ENCODE peak calls at places on chromosomes 16 and 17, in ten cellular contexts. X is stomach, L is A549, N is SK-N-SH, O is heart left ventricle, U is OCI-LY7, I is H9, P is suprapubic skin, T is HFF-Myc, Y is progenitor cell of endocrine pancreas. V is an unnamed sample.

GRCh38 chr17:82985973-82986372 is 93.4 kb upstream of the METRNL start:
- DNase-seq in X (peak), L (no peak), N (peak), O (no peak), U (peak), I (peak), P (peak), T (peak), Y (no peak), V (no peak)

GRCh38 chr17:48611681-48612455 is 1.1 kb upstream of the HOXB7 start:
- DNase-seq in X (no peak), L (peak), N (no peak), O (no peak), U (peak), I (peak), P (no peak), T (no peak), Y (no peak), V (no peak)

GRCh38 chr17:50511058-50511457 is 2.8 kb downstream of the MYCBPAP start:
- DNase-seq in X (no peak), L (no peak), N (no peak), O (no peak), U (no peak), I (no peak), P (no peak), T (no peak), Y (no peak), V (no peak)

GRCh38 chr16:81684242-81684837 is 94.8 kb upstream of the PLCG2 start:
- DNase-seq in X (no peak), L (no peak), N (no peak), O (no peak), U (no peak), I (no peak), P (no peak), T (no peak), Y (no peak), V (no peak)

GRCh38 chr17:72576289-72576759 is 455.5 kb downstream of the SOX9 start:
- DNase-seq in X (no peak), L (no peak), N (no peak), O (no peak), U (no peak), I (peak), P (no peak), T (no peak), Y (no peak), V (no peak)

GRCh38 chr17:50175035-50175788 is 9.4 kb downstream of the SGCA start:
- DNase-seq in X (no peak), L (no peak), N (no peak), O (no peak), U (no peak), I (no peak), P (no peak), T (no peak), Y (no peak), V (peak)

GRCh38 chr16:2008009-2008526 is 1.6 kb downstream of the ZNF598 start:
- DNase-seq in X (no peak), L (no peak), N (no peak), O (peak), U (peak), I (no peak), P (peak), T (no peak), Y (no peak), V (no peak)

GRCh38 chr16:9528680-9529079 is 437.2 kb downstream of the HAPSTR1 start:
- DNase-seq in X (no peak), L (no peak), N (no peak), O (no peak), U (no peak), I (no peak), P (no peak), T (no peak), Y (no peak), V (no peak)

GRCh38 chr17:76383645-76384221 is 676 bp upstream of the SPHK1 start:
- DNase-seq in X (peak), L (peak), N (peak), O (peak), U (peak), I (peak), P (no peak), T (no peak), Y (peak), V (peak)

GRCh38 chr16:81908466-81909230 is 102.6 kb downstream of the SDR42E1 start:
- DNase-seq in X (no peak), L (no peak), N (no peak), O (no peak), U (no peak), I (no peak), P (no peak), T (no peak), Y (no peak), V (no peak)

GRCh38 chr16:85759631-85760419 is 8.9 kb upstream of the C16orf74 start:
- DNase-seq in X (peak), L (peak), N (no peak), O (no peak), U (peak), I (peak), P (no peak), T (no peak), Y (no peak), V (no peak)
- TF ChIP-seq CTCF in X (no peak), L (peak), N (peak), O (peak), U (peak), I (peak), P (peak), T (peak), Y (peak), V (peak)

GRCh38 chr16:57720142-57720575 is 15.4 kb upstream of the KATNB1 start:
- DNase-seq in X (peak), L (peak), N (peak), O (peak), U (peak), I (peak), P (no peak), T (peak), Y (peak), V (peak)

GRCh38 chr16:57723170-57723569 is 12.4 kb upstream of the KATNB1 start:
- DNase-seq in X (no peak), L (peak), N (no peak), O (no peak), U (no peak), I (peak), P (no peak), T (no peak), Y (no peak), V (peak)

GRCh38 chr16:57721356-57721755 is 14.2 kb upstream of the KATNB1 start:
- DNase-seq in X (no peak), L (no peak), N (no peak), O (no peak), U (no peak), I (no peak), P (no peak), T (no peak), Y (no peak), V (no peak)

GRCh38 chr16:57722651-57723050 is 12.9 kb upstream of the KATNB1 start:
- DNase-seq in X (no peak), L (no peak), N (no peak), O (no peak), U (no peak), I (no peak), P (no peak), T (no peak), Y (no peak), V (no peak)

DNA sequence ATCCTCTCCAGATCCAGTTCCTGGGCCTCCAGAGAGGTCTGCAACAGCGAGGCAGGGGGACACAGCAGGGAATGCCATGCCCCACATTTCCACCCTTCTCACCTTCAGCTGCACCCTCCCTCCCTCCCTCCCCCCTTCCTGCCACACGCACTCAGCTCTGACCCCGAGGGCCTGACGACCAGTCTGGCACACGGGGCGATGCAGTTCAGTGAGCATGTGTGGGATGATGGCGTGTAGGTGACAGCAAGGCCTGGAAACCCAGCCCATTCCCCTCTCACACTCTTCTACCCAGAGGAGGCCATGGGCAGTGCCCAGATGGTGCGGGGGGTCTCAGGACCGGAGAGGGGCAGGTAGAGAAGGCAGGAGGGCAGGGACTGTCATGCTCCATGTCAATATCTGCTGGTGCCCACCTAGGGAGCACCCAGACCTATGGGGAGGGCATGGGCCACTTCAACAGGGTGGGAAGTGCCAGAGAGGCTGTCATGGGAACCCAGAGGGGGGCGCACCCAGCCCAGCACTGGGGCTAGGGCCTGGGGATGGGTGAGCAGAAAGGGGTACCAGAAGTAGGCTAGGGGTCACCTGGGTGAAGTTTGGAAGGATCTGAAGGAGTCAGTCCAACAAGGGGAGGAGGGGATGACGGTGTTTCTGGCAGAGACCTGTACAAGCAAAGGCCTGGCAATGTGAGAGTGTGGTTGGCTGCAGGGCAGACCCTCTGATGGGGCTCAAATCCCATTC is 13.6 kb upstream of the KATNB1 start:
- DNase-seq in X (no peak), L (no peak), N (peak), O (no peak), U (no peak), I (no peak), P (no peak), T (no peak), Y (no peak), V (no peak)
- TF ChIP-seq CTCF in X (no peak), L (no peak), N (no peak), O (no peak), U (peak), I (peak), P (no peak), T (no peak), Y (no peak), V (no peak)

GRCh38 chr17:40883031-40883430 is 2.0 kb downstream of the KRT20 start:
- DNase-seq in X (no peak), L (no peak), N (no peak), O (no peak), U (no peak), I (no peak), P (no peak), T (no peak), Y (no peak), V (no peak)
- TF ChIP-seq CTCF in X (no peak), L (no peak), N (no peak), O (no peak), U (no peak), I (no peak), P (no peak), T (no peak), Y (no peak), V (no peak)

DNA sequence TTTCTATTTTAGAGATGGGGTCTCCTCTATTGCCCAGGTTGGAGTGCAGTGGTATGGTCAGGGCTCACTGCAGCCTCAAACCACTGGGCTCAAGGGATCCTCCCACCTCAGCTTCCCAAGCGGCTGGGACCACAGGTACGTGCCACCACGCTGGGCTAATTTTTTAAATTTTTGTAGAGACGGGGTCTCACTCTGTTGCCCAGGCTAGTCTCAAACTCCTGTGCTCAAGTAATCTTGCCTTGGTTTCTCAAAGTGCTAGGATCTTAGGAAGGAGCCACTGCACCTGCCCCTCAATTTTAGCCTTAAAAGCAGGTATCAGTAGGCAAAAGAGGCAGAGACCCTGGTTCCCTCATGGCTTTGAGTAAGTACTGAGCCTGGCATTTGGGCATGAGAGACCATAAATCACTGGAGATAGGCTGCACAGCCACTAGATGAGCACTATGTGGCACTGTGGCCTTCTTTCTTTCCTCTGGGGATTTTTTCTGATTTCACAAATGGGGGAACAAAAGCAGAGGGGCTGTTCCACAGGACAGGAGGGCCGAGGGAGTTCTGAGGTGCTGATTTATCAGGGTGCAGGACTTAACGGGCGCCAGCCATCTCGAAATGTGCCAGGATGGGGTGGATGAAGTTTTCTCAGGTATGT is 82.2 kb downstream of the PLXDC1 start:
- DNase-seq in X (no peak), L (peak), N (peak), O (no peak), U (peak), I (peak), P (no peak), T (no peak), Y (no peak), V (no peak)
- TF ChIP-seq CTCF in X (no peak), L (peak), N (peak), O (peak), U (peak), I (peak), P (peak), T (peak), Y (peak), V (peak)

GRCh38 chr17:9700136-9700535 is 54.8 kb downstream of the USP43 start:
- DNase-seq in X (no peak), L (no peak), N (no peak), O (no peak), U (no peak), I (no peak), P (no peak), T (no peak), Y (no peak), V (no peak)

GRCh38 chr17:9700754-9701476 is 55.6 kb downstream of the USP43 start:
- DNase-seq in X (no peak), L (no peak), N (no peak), O (no peak), U (no peak), I (no peak), P (no peak), T (no peak), Y (no peak), V (no peak)

GRCh38 chr17:9693755-9694154 is 48.4 kb downstream of the USP43 start:
- DNase-seq in X (no peak), L (no peak), N (no peak), O (no peak), U (no peak), I (no peak), P (no peak), T (no peak), Y (no peak), V (no peak)

GRCh38 chr17:9696279-9697044 is 51.1 kb downstream of the USP43 start:
- DNase-seq in X (no peak), L (no peak), N (no peak), O (no peak), U (no peak), I (peak), P (no peak), T (no peak), Y (no peak), V (no peak)
- TF ChIP-seq CTCF in X (no peak), L (no peak), N (no peak), O (no peak), U (no peak), I (peak), P (no peak), T (no peak), Y (no peak), V (no peak)

GRCh38 chr16:24580665-24581064 is 41.3 kb downstream of the RBBP6 start:
- DNase-seq in X (no peak), L (peak), N (peak), O (no peak), U (no peak), I (no peak), P (no peak), T (peak), Y (no peak), V (no peak)
- TF ChIP-seq CTCF in X (no peak), L (peak), N (peak), O (peak), U (peak), I (peak), P (peak), T (peak), Y (peak), V (no peak)

DNA sequence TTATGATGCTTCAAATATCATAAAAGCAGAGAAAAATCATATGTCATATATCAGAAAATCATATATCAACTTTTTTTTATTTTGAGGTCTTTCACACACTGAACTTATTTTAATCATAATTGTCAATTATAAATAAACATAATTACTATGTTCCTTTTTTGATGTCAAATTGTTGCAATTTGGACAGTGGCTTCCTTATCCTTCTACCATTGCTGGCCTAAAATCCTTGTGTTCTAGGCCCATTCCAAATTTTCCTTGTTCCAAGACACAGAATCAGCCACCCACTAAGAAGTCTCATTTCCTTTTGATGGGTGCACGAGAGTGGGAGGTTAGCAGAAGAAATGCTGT is 28.9 kb downstream of the G6PC1 start:
- DNase-seq in X (no peak), L (no peak), N (no peak), O (no peak), U (no peak), I (no peak), P (no peak), T (no peak), Y (no peak), V (no peak)
- TF ChIP-seq CTCF in X (no peak), L (no peak), N (no peak), O (peak), U (peak), I (no peak), P (no peak), T (no peak), Y (no peak), V (no peak)

DNA sequence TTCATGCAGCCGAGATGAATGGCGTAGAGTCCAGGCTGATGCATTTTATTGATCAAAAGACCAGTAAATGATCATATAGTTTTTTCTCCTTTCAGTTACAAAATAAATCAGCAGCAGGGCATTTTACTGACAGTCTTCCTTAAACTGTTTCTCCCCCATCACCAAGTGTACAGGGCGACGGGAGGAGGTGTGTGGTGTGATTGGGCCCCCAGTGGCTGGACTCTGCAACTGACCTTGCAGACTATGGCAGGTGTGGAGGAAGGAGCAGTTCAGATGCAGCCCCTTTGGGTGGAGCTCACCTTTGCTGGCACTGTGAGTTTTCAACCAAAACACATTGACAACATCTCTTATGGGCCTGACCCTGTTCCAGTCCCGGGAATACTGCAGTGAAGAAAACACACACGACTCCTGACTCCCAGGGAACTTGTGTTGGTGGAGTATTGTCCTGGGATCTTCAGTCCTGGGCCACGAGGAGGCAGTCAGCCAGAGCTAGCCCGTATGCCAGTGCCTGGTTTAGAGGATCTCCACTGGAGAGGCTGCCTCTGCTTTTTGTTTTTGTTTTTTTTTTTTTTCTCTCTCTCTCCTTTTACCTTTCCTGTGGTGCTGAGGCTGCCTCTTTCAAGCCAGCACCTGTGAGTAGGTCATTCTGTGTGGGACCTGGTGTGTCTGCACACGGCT is 29.8 kb downstream of the KIAA0513 start:
- DNase-seq in X (peak), L (peak), N (no peak), O (no peak), U (peak), I (peak), P (no peak), T (no peak), Y (no peak), V (no peak)
- TF ChIP-seq CTCF in X (no peak), L (no peak), N (peak), O (no peak), U (peak), I (peak), P (no peak), T (peak), Y (peak), V (peak)

GRCh38 chr17:14196337-14196997 is 40.2 kb downstream of the CDRT15 start:
- DNase-seq in X (no peak), L (no peak), N (no peak), O (no peak), U (peak), I (no peak), P (no peak), T (no peak), Y (no peak), V (no peak)
- TF ChIP-seq CTCF in X (no peak), L (no peak), N (peak), O (peak), U (peak), I (peak), P (no peak), T (peak), Y (peak), V (peak)

DNA sequence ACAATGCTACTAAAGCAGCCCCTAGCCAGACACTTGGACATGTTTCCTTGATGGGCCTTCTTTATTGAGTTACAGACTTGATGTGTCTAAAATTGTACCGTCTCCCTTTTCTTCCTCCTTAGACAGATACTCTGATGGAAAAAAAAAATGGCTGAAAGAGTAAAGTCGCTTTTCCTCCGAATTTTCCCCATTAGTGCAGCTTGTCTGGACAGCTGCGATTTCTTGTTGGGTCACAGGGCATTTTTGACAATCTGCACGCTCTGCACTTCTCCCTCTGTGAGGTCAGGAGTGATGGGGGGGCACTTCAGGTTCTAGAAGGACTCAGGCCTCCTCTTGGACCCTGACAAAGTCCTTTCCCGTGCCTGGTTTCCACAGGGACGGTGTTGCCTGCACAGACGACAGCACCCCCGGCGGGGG is 968 bp upstream of the PRKAR1A start:
- DNase-seq in X (no peak), L (no peak), N (no peak), O (no peak), U (no peak), I (no peak), P (peak), T (peak), Y (no peak), V (no peak)
- TF ChIP-seq CTCF in X (no peak), L (no peak), N (no peak), O (no peak), U (peak), I (peak), P (no peak), T (no peak), Y (peak), V (no peak)

V was measured in glutamatergic neuron.